ENCODE peak calls at places on chromosome 11, in four cellular contexts. One of them, this sample, is unnamed.

GRCh38 chr11:111582163-111582562 is 20.1 kb upstream of the SIK2 start:
- DNase-seq in GM12865: no peak
- DNase-seq in fibroblast of lung: no peak
- DNase-seq in NCI-H187 treated with DMSO at 0.1 percent for 48 hours: no peak
- DNase-seq in this sample: no peak

GRCh38 chr11:2440646-2441045 is 3.7 kb downstream of the TRPM5 start:
- DNase-seq in fibroblast of lung: no peak
- DNase-seq in NCI-H187 treated with DMSO at 0.1 percent for 48 hours: no peak
- DNase-seq in GM12865: no peak
- DNase-seq in this sample: no peak

GRCh38 chr11:21104641-21105040 is 435.3 kb downstream of the NELL1 start:
- DNase-seq in GM12865: no peak
- DNase-seq in NCI-H187 treated with DMSO at 0.1 percent for 48 hours: no peak
- DNase-seq in fibroblast of lung: no peak
- DNase-seq in this sample: no peak

GRCh38 chr11:131430466-131431176 is 60.2 kb downstream of the NTM start:
- DNase-seq in NCI-H187 treated with DMSO at 0.1 percent for 48 hours: no peak
- DNase-seq in fibroblast of lung: peak
- DNase-seq in GM12865: no peak
- DNase-seq in this sample: no peak

GRCh38 chr11:73268671-73269271 is 3.4 kb upstream of the P2RY6 start:
- DNase-seq in NCI-H187 treated with DMSO at 0.1 percent for 48 hours: no peak
- DNase-seq in GM12865: no peak
- DNase-seq in fibroblast of lung: no peak
- DNase-seq in this sample: no peak

GRCh38 chr11:35619030-35619753 is 932 bp downstream of the FJX1 start:
- DNase-seq in fibroblast of lung: peak
- DNase-seq in NCI-H187 treated with DMSO at 0.1 percent for 48 hours: no peak
- DNase-seq in GM12865: peak
- DNase-seq in this sample: peak

GRCh38 chr11:110862407-110862806 is 150.2 kb upstream of the ARHGAP20 start:
- DNase-seq in fibroblast of lung: no peak
- DNase-seq in GM12865: no peak
- DNase-seq in NCI-H187 treated with DMSO at 0.1 percent for 48 hours: no peak
- DNase-seq in this sample: no peak

GRCh38 chr11:61893981-61894380 is 2.6 kb upstream of the FADS3 start:
- DNase-seq in GM12865: no peak
- DNase-seq in NCI-H187 treated with DMSO at 0.1 percent for 48 hours: no peak
- DNase-seq in fibroblast of lung: peak
- DNase-seq in this sample: no peak

GRCh38 chr11:70376621-70377020 is 21.7 kb upstream of the CTTN start:
- DNase-seq in fibroblast of lung: no peak
- DNase-seq in NCI-H187 treated with DMSO at 0.1 percent for 48 hours: no peak
- DNase-seq in GM12865: no peak
- DNase-seq in this sample: no peak

GRCh38 chr11:18720086-18720810 is 5.7 kb downstream of the IGSF22 start:
- DNase-seq in fibroblast of lung: no peak
- DNase-seq in NCI-H187 treated with DMSO at 0.1 percent for 48 hours: no peak
- DNase-seq in GM12865: no peak
- DNase-seq in this sample: no peak

GRCh38 chr11:46348566-46348981 is 1.3 kb downstream of the DGKZ start:
- DNase-seq in fibroblast of lung: no peak
- DNase-seq in GM12865: no peak
- DNase-seq in NCI-H187 treated with DMSO at 0.1 percent for 48 hours: no peak
- DNase-seq in this sample: no peak

GRCh38 chr11:31480930-31481329 is 28.5 kb downstream of the IMMP1L start:
- DNase-seq in fibroblast of lung: no peak
- DNase-seq in NCI-H187 treated with DMSO at 0.1 percent for 48 hours: no peak
- DNase-seq in GM12865: no peak
- DNase-seq in this sample: no peak

GRCh38 chr11:114195981-114196731 is 100.0 kb upstream of the NNMT start:
- DNase-seq in NCI-H187 treated with DMSO at 0.1 percent for 48 hours: no peak
- DNase-seq in fibroblast of lung: no peak
- DNase-seq in GM12865: no peak
- DNase-seq in this sample: no peak

GRCh38 chr11:64058494-64058893 is 22.8 kb downstream of the FLRT1 start:
- DNase-seq in GM12865: no peak
- DNase-seq in fibroblast of lung: no peak
- DNase-seq in NCI-H187 treated with DMSO at 0.1 percent for 48 hours: no peak
- DNase-seq in this sample: peak

GRCh38 chr11:84465040-84465439 is 1162.1 kb downstream of the DLG2 start:
- DNase-seq in fibroblast of lung: peak
- DNase-seq in GM12865: no peak
- DNase-seq in NCI-H187 treated with DMSO at 0.1 percent for 48 hours: peak
- DNase-seq in this sample: no peak